ENCODE peak calls at places on chromosomes 13 and 19, in five cellular contexts. B, E, D, C and I are unnamed samples.

GRCh38 chr19:50493171-50493570 is 16.5 kb upstream of the GARIN5A start:
- DNase-seq in B (no peak), E (no peak), D (no peak), C (no peak), I (no peak)

GRCh38 chr13:110556224-110556606 is 5.3 kb downstream of the RAB20 start:
- DNase-seq in B (no peak), E (no peak), D (no peak), C (no peak), I (no peak)

GRCh38 chr13:52374873-52375411 is 31.0 kb downstream of the THSD1 start:
- DNase-seq in B (no peak), E (no peak), D (no peak), C (no peak), I (no peak)

GRCh38 chr19:33484226-33484774 is 37.3 kb downstream of the PEPD start:
- DNase-seq in B (no peak), E (no peak), D (no peak), C (no peak), I (no peak)

GRCh38 chr19:53086949-53087348 is 16.3 kb downstream of the ZNF160 start:
- DNase-seq in B (no peak), E (no peak), D (no peak), C (no peak), I (no peak)

GRCh38 chr13:99630269-99630898 is 129.1 kb downstream of the TM9SF2 start:
- DNase-seq in B (no peak), E (no peak), D (no peak), C (no peak), I (no peak)

GRCh38 chr13:107736149-107736548 is 479.2 kb downstream of the LIG4 start:
- DNase-seq in B (no peak), E (no peak), D (no peak), C (no peak), I (no peak)

GRCh38 chr13:62512194-62513141 is 1096.8 kb upstream of the PCDH20 start:
- DNase-seq in B (peak; percentile 35), E (no peak), D (no peak), C (peak; percentile 23), I (peak; percentile 70)

GRCh38 chr13:82480415-82480814 is 1401.9 kb downstream of the SLITRK1 start:
- DNase-seq in B (no peak), E (no peak), D (no peak), C (no peak), I (no peak)

GRCh38 chr19:5586300-5587070 is 18.7 kb upstream of the TINCR start:
- DNase-seq in B (no peak), E (no peak), D (no peak), C (no peak), I (no peak)

GRCh38 chr19:50416815-50417137 is 2.0 kb upstream of the SPIB start:
- DNase-seq in B (no peak), E (no peak), D (no peak), C (no peak), I (no peak)

GRCh38 chr13:100423375-100423774 is 165.2 kb downstream of the GGACT start:
- DNase-seq in B (no peak), E (no peak), D (no peak), C (no peak), I (no peak)

GRCh38 chr13:112709825-112710783 is 20.3 kb downstream of the ATP11A start:
- DNase-seq in B (no peak), E (no peak), D (no peak), C (no peak), I (no peak)

GRCh38 chr13:98142427-98143156 is at the start of gene FARP1:
- DNase-seq in B (peak; percentile 27), E (peak; percentile 41), D (peak; percentile 66), C (peak; percentile 95), I (no peak)

GRCh38 chr19:35130761-35131720 is 3.8 kb downstream of the LGI4 start:
- DNase-seq in B (no peak), E (no peak), D (no peak), C (no peak), I (no peak)

GRCh38 chr19:14347999-14348889 is 33.0 kb upstream of the ADGRE5 start:
- DNase-seq in B (no peak), E (no peak), D (peak; percentile 91), C (peak; percentile 95), I (peak; percentile 71)

GRCh38 chr19:48403606-48404005 is 10.1 kb downstream of the GRIN2D start:
- DNase-seq in B (no peak), E (peak; percentile 56), D (peak; percentile 36), C (peak; percentile 91), I (peak; percentile 80)

GRCh38 chr19:50896591-50897190 is 14.5 kb downstream of the KLK4 start:
- DNase-seq in B (peak; percentile 60), E (peak; percentile 8), D (peak; percentile 50), C (no peak), I (peak; percentile 33)

GRCh38 chr19:51660975-51661600 is 14.5 kb upstream of the SIGLEC14 start:
- DNase-seq in B (peak; percentile 55), E (peak; percentile 40), D (peak; percentile 79), C (peak; percentile 61), I (peak; percentile 76)

GRCh38 chr19:45027371-45027770 is 11.5 kb upstream of the CLASRP start:
- DNase-seq in B (no peak), E (no peak), D (no peak), C (no peak), I (no peak)

GRCh38 chr13:113364933-113365371 is 1.0 kb upstream of the GRTP1 start:
- DNase-seq in B (no peak), E (no peak), D (no peak), C (peak; percentile 57), I (no peak)

GRCh38 chr13:26460652-26461051 is 96.8 kb upstream of the WASF3 start:
- DNase-seq in B (no peak), E (no peak), D (no peak), C (no peak), I (no peak)

GRCh38 chr13:113460064-113460555 is 6.8 kb upstream of the ADPRHL1 start:
- DNase-seq in B (no peak), E (no peak), D (no peak), C (no peak), I (no peak)

GRCh38 chr13:107806726-107807125 is 408.6 kb downstream of the LIG4 start:
- DNase-seq in B (no peak), E (no peak), D (no peak), C (no peak), I (no peak)

GRCh38 chr13:30124131-30124768 is 183.1 kb downstream of the KATNAL1 start:
- DNase-seq in B (no peak), E (no peak), D (no peak), C (no peak), I (no peak)

GRCh38 chr13:106083620-106084350 is 451.7 kb downstream of the EFNB2 start:
- DNase-seq in B (peak; percentile 46), E (peak; percentile 31), D (no peak), C (peak; percentile 18), I (no peak)

GRCh38 chr13:93243375-93244063 is 16.9 kb downstream of the GPC6 start:
- DNase-seq in B (no peak), E (no peak), D (no peak), C (no peak), I (no peak)

GRCh38 chr13:93233997-93234416 is 7.4 kb downstream of the GPC6 start:
- DNase-seq in B (no peak), E (no peak), D (no peak), C (no peak), I (peak; percentile 3)

GRCh38 chr13:93235258-93236015 is 8.8 kb downstream of the GPC6 start:
- DNase-seq in B (no peak), E (peak; percentile 75), D (no peak), C (no peak), I (no peak)

GRCh38 chr13:93234459-93234858 is 7.9 kb downstream of the GPC6 start:
- DNase-seq in B (no peak), E (no peak), D (no peak), C (no peak), I (no peak)

GRCh38 chr13:93238711-93239110 is 12.1 kb downstream of the GPC6 start:
- DNase-seq in B (no peak), E (no peak), D (no peak), C (no peak), I (no peak)
- H3K79me2 ChIP-seq in B (no peaks in the 10 kb centered on the region), E (peaks cover 79% of the 10 kb centered on the region), D (no peaks in the 10 kb centered on the region), C (peaks cover 7% of the 10 kb centered on the region), I (no peaks in the 10 kb centered on the region)

GRCh38 chr19:58182989-58183821 is at the start of gene ZNF274:
- DNase-seq in B (peak; percentile 73), E (peak; percentile 85), D (peak; percentile 87), C (peak; percentile 91), I (peak; percentile 96)
- H3K9me3 ChIP-seq in B (peaks cover 25% of the 10 kb centered on the region), E (peaks cover 55% of the 10 kb centered on the region), D (peaks cover 40% of the 10 kb centered on the region), C (peaks cover 10% of the 10 kb centered on the region), I (peaks cover 27% of the 10 kb centered on the region)

DNA sequence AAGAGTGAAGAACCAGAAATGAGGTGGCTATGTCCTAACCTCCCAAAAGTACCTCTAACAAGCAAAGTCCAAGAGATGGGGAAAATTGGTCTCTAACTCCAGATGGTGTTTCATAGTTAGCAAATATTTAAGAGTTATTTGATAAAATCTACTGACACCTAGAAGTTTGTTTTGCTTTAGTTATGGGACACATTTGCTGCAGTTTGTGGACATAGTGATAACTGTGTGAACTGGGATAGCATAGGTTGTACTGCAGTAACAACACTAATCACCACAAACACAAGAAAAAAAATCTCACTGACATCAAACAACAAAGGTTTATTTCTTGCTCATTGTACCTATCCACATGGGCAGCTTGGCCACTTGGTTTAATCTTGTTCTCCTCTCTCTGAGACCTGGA is 965.0 kb upstream of the SPRY2 start:
- DNase-seq in B (no peak), E (no peak), D (no peak), C (no peak), I (no peak)
- H3K79me2 ChIP-seq in B (no peaks in the 10 kb centered on the region), E (no peaks in the 10 kb centered on the region), D (no peaks in the 10 kb centered on the region), C (no peaks in the 10 kb centered on the region), I (no peaks in the 10 kb centered on the region)

GRCh38 chr19:56916528-56916927 is 76.0 kb upstream of the PEG3 start:
- DNase-seq in B (no peak), E (no peak), D (no peak), C (no peak), I (no peak)
- H3K9me3 ChIP-seq in B (peaks cover 4% of the 10 kb centered on the region), E (peaks cover 7% of the 10 kb centered on the region), D (no peaks in the 10 kb centered on the region), C (no peaks in the 10 kb centered on the region), I (no peaks in the 10 kb centered on the region)

DNA sequence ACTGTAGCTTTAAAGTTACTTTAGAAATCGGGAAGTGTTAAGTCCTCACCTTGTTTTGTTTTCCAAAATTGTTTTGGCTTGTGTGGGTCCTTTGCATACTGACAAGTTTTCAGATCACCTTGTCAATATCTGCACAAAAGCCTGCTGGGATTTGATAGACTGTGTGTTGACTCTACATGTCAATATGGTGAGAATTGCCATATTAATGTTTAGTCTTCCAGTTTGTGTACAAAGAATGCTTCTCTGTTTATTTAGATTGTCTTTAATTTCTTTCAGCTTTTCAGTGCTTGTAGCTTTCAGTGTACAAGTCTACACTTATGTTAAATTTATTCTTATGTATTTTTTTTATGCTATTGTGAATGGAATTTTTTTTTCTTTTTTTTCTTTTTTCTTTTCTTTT is 50.2 kb downstream of the SIPA1L3 start:
- DNase-seq in B (no peak), E (no peak), D (no peak), C (no peak), I (no peak)
- H3K79me2 ChIP-seq in B (peaks cover 75% of the 10 kb centered on the region), E (peaks cover 81% of the 10 kb centered on the region), D (no peaks in the 10 kb centered on the region), C (peaks cover 97% of the 10 kb centered on the region), I (peaks cover 72% of the 10 kb centered on the region)